ENCODE peak calls at places on chromosomes 13 and 19, in nine cellular contexts. T is GM03348, G is T-helper 1 cell, K is AG10803, U is NCI-H1436, W is neuronal stem cell, A is lower lobe of right lung, L is AG08396, X is activated gamma-delta T cell treated with Interleukin-2 at 50 U/mL for 16 hours. E is an unnamed sample.

GRCh38 chr13:112664501-112665203 is 25.2 kb upstream of the ATP11A start:
- DNase-seq in T (no peak), G (no peak), K (peak; percentile 34), U (no peak), W (no peak), A (peak; percentile 36), L (peak; percentile 30), X (no peak), E (no peak)

GRCh38 chr13:31016342-31017325 is 84.2 kb downstream of the TEX26 start:
- DNase-seq in T (no peak), G (no peak), K (no peak), U (no peak), W (no peak), A (no peak), L (no peak), X (no peak), E (no peak)

GRCh38 chr19:33813391-33814101 is 16.9 kb downstream of the KCTD15 start:
- DNase-seq in T (no peak), G (peak; percentile 6), K (no peak), U (no peak), W (no peak), A (peak; percentile 30), L (no peak), X (no peak), E (no peak)

GRCh38 chr13:41597348-41598041 is 140.1 kb downstream of the RGCC start:
- DNase-seq in T (no peak), G (no peak), K (no peak), U (no peak), W (no peak), A (no peak), L (no peak), X (no peak), E (no peak)

GRCh38 chr19:4338441-4339350 is at the start of gene STAP2:
- DNase-seq in T (no peak), G (no peak), K (no peak), U (no peak), W (no peak), A (peak; percentile 72), L (peak; percentile 8), X (no peak), E (no peak)

GRCh38 chr13:23865898-23866297 is 23.3 kb downstream of the MIPEP start:
- DNase-seq in T (no peak), G (no peak), K (no peak), U (no peak), W (no peak), A (no peak), L (no peak), X (no peak), E (no peak)

GRCh38 chr19:34254552-34255432 is at the start of gene GARRE1:
- DNase-seq in T (peak; percentile 62), G (no peak), K (no peak), U (no peak), W (peak; percentile 48), A (peak; percentile 59), L (peak; percentile 69), X (peak; percentile 82), E (peak; percentile 87)

GRCh38 chr19:46480409-46480808 is 9.0 kb upstream of the PNMA8A start:
- DNase-seq in T (peak; percentile 61), G (no peak), K (peak; percentile 61), U (no peak), W (no peak), A (no peak), L (peak; percentile 56), X (no peak), E (no peak)

GRCh38 chr13:113922412-113923118 is 51.3 kb downstream of the C13orf46 start:
- DNase-seq in T (no peak), G (no peak), K (peak; percentile 39), U (no peak), W (no peak), A (no peak), L (peak; percentile 51), X (no peak), E (no peak)

GRCh38 chr19:36916991-36917390 is 859 bp downstream of the ZNF568 start:
- DNase-seq in T (peak; percentile 39), G (no peak), K (peak; percentile 44), U (no peak), W (peak; percentile 0), A (no peak), L (peak; percentile 39), X (no peak), E (no peak)